ENCODE peak calls at places on chromosomes 5 and 9, in four cellular contexts. J is GM13976, B is lower lobe of right lung, P is transverse colon. C is an unnamed sample.

GRCh38 chr9:128375865-128376264 is 4.7 kb downstream of the URM1 start:
- DNase-seq in J (no peak), B (no peak), P (no peak), C (no peak)

GRCh38 chr9:109904666-109905065 is 124.7 kb downstream of the PALM2AKAP2 start:
- DNase-seq in J (no peak), B (no peak), P (no peak), C (no peak)

GRCh38 chr5:146165469-146165868 is 17.0 kb downstream of the LARS1 start:
- DNase-seq in J (no peak), B (no peak), P (no peak), C (no peak)

GRCh38 chr9:129486496-129487306 is 134.2 kb downstream of the C9orf50 start:
- DNase-seq in J (no peak), B (no peak), P (no peak), C (no peak)

GRCh38 chr5:149944666-149945065 is at the start of gene PDE6A:
- DNase-seq in J (no peak), B (no peak), P (no peak), C (no peak)

GRCh38 chr9:95561913-95562312 is 45.1 kb upstream of the PTCH1 start:
- DNase-seq in J (no peak), B (no peak), P (no peak), C (no peak)

GRCh38 chr9:36426348-36426747 is 26.3 kb upstream of the RNF38 start:
- DNase-seq in J (no peak), B (no peak), P (no peak), C (no peak)

GRCh38 chr5:31477516-31477915 is 54.4 kb downstream of the DROSHA start:
- DNase-seq in J (no peak), B (no peak), P (no peak), C (no peak)

GRCh38 chr5:142669479-142669878 is 16.4 kb downstream of the FGF1 start:
- DNase-seq in J (no peak), B (no peak), P (no peak), C (no peak)

GRCh38 chr5:30849801-30850370 is 343.6 kb upstream of the CDH6 start:
- DNase-seq in J (no peak), B (no peak), P (no peak), C (no peak)

GRCh38 chr9:96874947-96875459 is 20.7 kb upstream of the ZNF782 start:
- DNase-seq in J (peak), B (no peak), P (peak), C (no peak)

GRCh38 chr9:108001219-108001618 is 511.6 kb upstream of the KLF4 start:
- DNase-seq in J (no peak), B (no peak), P (no peak), C (no peak)

GRCh38 chr5:1901081-1901480 is 18.4 kb upstream of the IRX4 start:
- DNase-seq in J (no peak), B (no peak), P (no peak), C (peak)

GRCh38 chr5:134539732-134540131 is 14.3 kb downstream of the JADE2 start:
- DNase-seq in J (no peak), B (no peak), P (no peak), C (no peak)

GRCh38 chr9:89177401-89178161 is 1.0 kb downstream of the SHC3 start:
- DNase-seq in J (no peak), B (no peak), P (no peak), C (no peak)

GRCh38 chr9:91787931-91788330 is 162.1 kb downstream of the ROR2 start:
- DNase-seq in J (no peak), B (no peak), P (no peak), C (no peak)

GRCh38 chr9:94827584-94828304 is 101.2 kb downstream of the AOPEP start:
- DNase-seq in J (no peak), B (no peak), P (no peak), C (no peak)

GRCh38 chr9:121638901-121639592 is 12.4 kb upstream of the DAB2IP start:
- DNase-seq in J (no peak), B (no peak), P (no peak), C (no peak)

GRCh38 chr5:142507528-142507927 is 178.4 kb downstream of the FGF1 start:
- DNase-seq in J (no peak), B (no peak), P (no peak), C (no peak)

GRCh38 chr9:83060557-83060956 is 2.4 kb downstream of the RASEF start:
- DNase-seq in J (no peak), B (no peak), P (no peak), C (no peak)

DNA sequence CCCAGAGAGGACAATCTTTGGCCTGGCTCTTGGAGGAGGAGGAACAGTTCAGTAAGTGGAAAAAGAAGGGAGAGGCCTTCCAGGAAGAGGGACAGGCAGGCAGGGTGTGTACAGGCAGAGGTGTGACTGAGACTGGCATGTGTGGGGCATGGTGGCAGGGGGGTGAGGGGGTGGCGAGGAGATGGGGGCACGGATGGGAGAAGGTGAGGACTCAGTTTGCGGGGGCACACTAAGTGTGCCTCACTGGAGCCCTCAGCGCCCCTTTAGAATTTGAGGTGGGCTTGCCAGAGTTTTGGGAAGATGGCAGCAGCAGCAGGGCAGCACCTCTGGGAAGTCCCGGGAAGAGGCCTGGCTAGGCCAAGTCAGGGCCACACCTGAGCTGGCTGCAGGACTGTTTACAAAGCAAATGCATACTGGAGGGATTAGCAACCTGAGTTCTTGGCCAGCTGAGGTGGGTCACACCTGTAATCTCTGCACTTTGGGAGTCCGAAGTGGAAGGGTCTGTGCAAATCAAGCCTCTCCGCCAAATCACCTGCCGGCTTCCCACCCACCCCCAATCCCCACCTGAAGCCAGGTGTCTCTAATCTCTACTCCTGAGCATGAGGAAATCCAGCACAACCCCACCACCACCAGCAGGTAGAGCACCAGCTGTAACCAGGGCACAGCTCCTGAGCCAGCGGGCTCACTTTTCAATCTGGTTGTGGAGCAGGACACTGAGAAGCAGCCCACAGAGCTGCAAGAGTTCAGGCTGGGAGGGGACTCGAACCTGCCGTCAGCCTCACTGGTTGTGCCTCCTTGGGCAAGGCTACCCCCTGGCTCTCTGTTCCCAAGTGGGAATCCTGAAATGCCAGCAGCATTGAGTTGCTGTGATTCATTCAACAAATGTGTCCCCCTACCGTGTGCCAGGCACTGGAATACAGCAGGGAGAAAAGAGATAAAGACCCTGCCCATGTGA is 10.2 kb upstream of the GABRP start:
- DNase-seq in J (no peak), B (no peak), P (no peak), C (no peak)
- TF ChIP-seq CTCF in J (no peak), B (no peak), P (no peak), C (no peak)

GRCh38 chr9:86641970-86642369 is 287.8 kb upstream of the TUT7 start:
- DNase-seq in J (no peak), B (no peak), P (no peak), C (no peak)

GRCh38 chr9:86639287-86639686 is 285.1 kb upstream of the TUT7 start:
- DNase-seq in J (no peak), B (no peak), P (no peak), C (no peak)

GRCh38 chr9:86637515-86637914 is 283.3 kb upstream of the TUT7 start:
- DNase-seq in J (no peak), B (no peak), P (no peak), C (no peak)

GRCh38 chr9:86638109-86638508 is 283.9 kb upstream of the TUT7 start:
- DNase-seq in J (no peak), B (no peak), P (no peak), C (no peak)

DNA sequence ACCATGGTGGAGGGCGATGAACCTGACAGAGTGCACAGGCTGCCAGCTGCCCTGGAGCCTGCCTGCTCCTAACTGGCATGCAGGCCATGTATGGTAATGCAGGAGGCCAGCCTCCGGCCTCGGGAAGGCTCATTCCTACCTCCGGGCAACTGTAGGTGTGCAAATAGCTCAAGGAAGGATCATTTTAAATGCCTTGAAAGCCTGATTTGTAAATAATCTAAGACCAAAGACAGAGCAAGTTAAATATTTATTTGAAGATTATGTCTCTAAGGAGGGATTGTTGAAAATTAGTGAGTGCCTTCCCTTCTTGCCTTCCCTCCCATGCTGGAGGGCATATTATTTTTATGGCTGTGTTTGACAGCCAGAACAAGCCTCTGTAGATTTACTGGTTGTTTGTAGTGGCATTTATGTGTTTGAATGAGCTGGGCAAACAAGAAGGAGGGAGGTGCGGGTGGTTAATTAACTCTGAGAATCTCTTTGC is 285.7 kb upstream of the TUT7 start:
- DNase-seq in J (no peak), B (peak), P (peak), C (no peak)
- TF ChIP-seq CTCF in J (no peak), B (peak), P (peak), C (no peak)

GRCh38 chr5:128674837-128675446 is 136.9 kb upstream of the FBN2 start:
- DNase-seq in J (peak), B (no peak), P (peak), C (no peak)
- TF ChIP-seq CTCF in J (peak), B (peak), P (peak), C (peak)

DNA sequence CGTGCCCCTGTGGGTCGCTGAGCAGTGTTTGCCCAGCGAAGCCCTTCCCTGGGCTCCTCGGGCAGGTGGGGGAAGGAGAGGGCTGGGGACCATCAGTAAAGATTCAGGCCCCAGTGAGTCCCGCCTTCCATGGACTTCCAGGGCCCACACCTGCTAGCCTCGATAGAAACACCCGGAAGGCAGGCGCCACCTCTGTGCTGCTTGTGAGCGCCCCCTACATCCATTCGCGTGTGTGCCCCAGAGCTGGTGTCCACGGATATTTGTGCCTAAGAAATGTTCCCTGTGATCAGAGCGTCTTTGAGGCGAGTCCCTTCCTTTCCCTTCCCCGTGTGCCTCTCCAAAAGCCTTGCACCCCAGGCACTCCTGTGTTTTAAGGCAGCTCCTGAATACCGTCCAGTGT is 101.2 kb downstream of the COL5A1 start:
- DNase-seq in J (no peak), B (no peak), P (no peak), C (no peak)
- TF ChIP-seq CTCF in J (no peak), B (no peak), P (no peak), C (no peak)

GRCh38 chr5:91225848-91226686 is 157.1 kb downstream of the ARRDC3 start:
- DNase-seq in J (peak), B (peak), P (peak), C (no peak)
- TF ChIP-seq CTCF in J (peak), B (peak), P (peak), C (no peak)

GRCh38 chr5:111834926-111835599 is 78.1 kb upstream of the NREP start:
- DNase-seq in J (no peak), B (no peak), P (no peak), C (no peak)
- TF ChIP-seq CTCF in J (no peak), B (no peak), P (no peak), C (no peak)